ENCODE peak calls at places on chromosomes 11 and 22, in five cellular contexts. V, L, D, M and S are unnamed samples.

GRCh38 chr22:17268501-17269223 is 49.4 kb upstream of the ADA2 start:
- DNase-seq in V (no peak), L (no peak), D (no peak), M (no peak), S (no peak)

GRCh38 chr11:134358165-134358852 is 26.5 kb downstream of the GLB1L2 start:
- DNase-seq in V (no peak), L (no peak), D (no peak), M (no peak), S (no peak)

GRCh38 chr22:27405672-27406388 is 395.7 kb downstream of the MN1 start:
- DNase-seq in V (peak), L (peak), D (peak), M (no peak), S (peak)

GRCh38 chr11:112216591-112217105 is 9.6 kb upstream of the PTS start:
- DNase-seq in V (no peak), L (no peak), D (no peak), M (no peak), S (peak)

GRCh38 chr11:78295347-78295746 is 106.6 kb downstream of the USP35 start:
- DNase-seq in V (no peak), L (no peak), D (no peak), M (no peak), S (no peak)

GRCh38 chr22:45129703-45130524 is 33.8 kb upstream of the NUP50 start:
- DNase-seq in V (no peak), L (peak), D (no peak), M (no peak), S (no peak)

GRCh38 chr22:35191412-35191811 is 65.9 kb upstream of the HMGXB4 start:
- DNase-seq in V (no peak), L (no peak), D (no peak), M (no peak), S (peak)

GRCh38 chr22:38739300-38740055 is 16.3 kb downstream of the SUN2 start:
- DNase-seq in V (no peak), L (no peak), D (no peak), M (no peak), S (no peak)

GRCh38 chr11:70064011-70064725 is 13.9 kb upstream of the ANO1 start:
- DNase-seq in V (no peak), L (no peak), D (no peak), M (no peak), S (no peak)

GRCh38 chr11:44613081-44613628 is 47.7 kb downstream of the CD82 start:
- DNase-seq in V (no peak), L (no peak), D (no peak), M (no peak), S (no peak)

GRCh38 chr11:116703421-116703820 is 69.4 kb downstream of the BUD13 start:
- DNase-seq in V (peak), L (no peak), D (no peak), M (no peak), S (no peak)

GRCh38 chr22:35043251-35043931 is 22.6 kb upstream of the ISX start:
- DNase-seq in V (peak), L (no peak), D (no peak), M (no peak), S (peak)

GRCh38 chr22:19799322-19800190 is 39.0 kb downstream of the TBX1 start:
- DNase-seq in V (no peak), L (no peak), D (no peak), M (no peak), S (peak)

GRCh38 chr11:77096591-77097019 is 6.0 kb upstream of the OMP start:
- DNase-seq in V (no peak), L (no peak), D (no peak), M (no peak), S (no peak)

GRCh38 chr11:62401781-62402180 is 17.1 kb upstream of the SCGB1A1 start:
- DNase-seq in V (no peak), L (no peak), D (no peak), M (no peak), S (no peak)

GRCh38 chr11:27248430-27249207 is 114.4 kb downstream of the CCDC34 start:
- DNase-seq in V (no peak), L (no peak), D (no peak), M (no peak), S (no peak)

GRCh38 chr22:48513446-48513845 is 1314.2 kb downstream of the BRD1 start:
- DNase-seq in V (no peak), L (no peak), D (no peak), M (no peak), S (no peak)